ENCODE peak calls at places on chromosomes 4 and X, in seven cellular contexts. C is K562, S is HepG2, O is HCT116, Y is SK-N-SH, I is H1, T is GM12878. M is an unnamed sample.

GRCh38 chrX:153301746-153302145 is 19.8 kb downstream of the PNMA6F start:
- DNase-seq in C (no peak), S (no peak), O (no peak), Y (no peak), I (no peak), T (no peak), M (no peak)

GRCh38 chr4:61443813-61444510 is 243.8 kb downstream of the ADGRL3 start:
- DNase-seq in C (no peak), S (peak), O (no peak), Y (no peak), I (no peak), T (no peak), M (no peak)

GRCh38 chrX:4668802-4669536 is 955.5 kb upstream of the PRKX start:
- DNase-seq in C (no peak), S (no peak), O (no peak), Y (no peak), I (no peak), T (no peak), M (no peak)

GRCh38 chr4:24741915-24742314 is 53.5 kb upstream of the SOD3 start:
- DNase-seq in C (no peak), S (no peak), O (no peak), Y (no peak), I (no peak), T (no peak), M (no peak)

GRCh38 chr4:32472918-32473317 is 1752.7 kb downstream of the PCDH7 start:
- DNase-seq in C (no peak), S (no peak), O (no peak), Y (no peak), I (no peak), T (no peak), M (no peak)

GRCh38 chr4:146134761-146135160 is 40.8 kb upstream of the LSM6 start:
- DNase-seq in C (no peak), S (no peak), O (no peak), Y (peak), I (no peak), T (no peak), M (peak)

GRCh38 chrX:45428816-45429215 is 228.1 kb upstream of the DIPK2B start:
- DNase-seq in C (no peak), S (no peak), O (no peak), Y (no peak), I (no peak), T (no peak), M (no peak)

GRCh38 chr4:172736046-172736445 is 432.6 kb upstream of the GALNT7 start:
- DNase-seq in C (no peak), S (no peak), O (no peak), Y (no peak), I (no peak), T (no peak), M (no peak)

GRCh38 chr4:182869697-182870096 is 47.5 kb downstream of the DCTD start:
- DNase-seq in C (no peak), S (no peak), O (no peak), Y (no peak), I (no peak), T (no peak), M (no peak)

GRCh38 chrX:38799995-38800394 is 1.3 kb upstream of the MID1IP1 start:
- DNase-seq in C (peak), S (peak), O (no peak), Y (no peak), I (no peak), T (no peak), M (no peak)

GRCh38 chrX:105098812-105099211 is 121.7 kb downstream of the TEX13A start:
- DNase-seq in C (no peak), S (peak), O (no peak), Y (no peak), I (no peak), T (no peak), M (peak)

GRCh38 chr4:130178106-130178505 is 1082.2 kb downstream of the C4orf33 start:
- DNase-seq in C (no peak), S (no peak), O (no peak), Y (no peak), I (no peak), T (no peak), M (no peak)

GRCh38 chrX:55057691-55058249 is 17.1 kb upstream of the PAGE2B start:
- DNase-seq in C (peak), S (peak), O (peak), Y (peak), I (peak), T (no peak), M (peak)

GRCh38 chr4:66609014-66609413 is 936.3 kb downstream of the CENPC start:
- DNase-seq in C (no peak), S (no peak), O (no peak), Y (no peak), I (no peak), T (no peak), M (no peak)

GRCh38 chr4:147117400-147117799 is 171.7 kb upstream of the TTC29 start:
- DNase-seq in C (no peak), S (no peak), O (no peak), Y (no peak), I (no peak), T (no peak), M (peak)

GRCh38 chrX:153075366-153075765 is 3.1 kb downstream of the PNMA6A start:
- DNase-seq in C (no peak), S (no peak), O (no peak), Y (no peak), I (no peak), T (no peak), M (no peak)

GRCh38 chrX:1306909-1307625 is 29.5 kb upstream of the IL3RA start:
- DNase-seq in C (no peak), S (no peak), O (no peak), Y (no peak), I (no peak), T (no peak), M (no peak)

GRCh38 chrX:15737957-15738685 is at the start of gene CA5B:
- DNase-seq in C (peak), S (no peak), O (peak), Y (peak), I (peak), T (peak), M (peak)

GRCh38 chrX:56066016-56066415 is 166.1 kb upstream of the KLF8 start:
- DNase-seq in C (no peak), S (no peak), O (no peak), Y (no peak), I (no peak), T (peak), M (no peak)

GRCh38 chr4:53852343-53852742 is 212.1 kb downstream of the CHIC2 start:
- DNase-seq in C (no peak), S (no peak), O (no peak), Y (no peak), I (no peak), T (no peak), M (no peak)

GRCh38 chrX:574830-575229 is 55.8 kb upstream of the SHOX start:
- DNase-seq in C (no peak), S (no peak), O (no peak), Y (no peak), I (peak), T (no peak), M (no peak)

GRCh38 chr4:145177906-145178538 is 2.4 kb downstream of the OTUD4 start:
- DNase-seq in C (peak), S (peak), O (no peak), Y (no peak), I (no peak), T (no peak), M (no peak)

GRCh38 chr4:82865592-82865991 is 25.4 kb downstream of the SEC31A start:
- DNase-seq in C (no peak), S (peak), O (no peak), Y (no peak), I (no peak), T (no peak), M (no peak)

GRCh38 chrX:97907791-97908190 is 1024.1 kb downstream of the RPA4 start:
- DNase-seq in C (no peak), S (no peak), O (no peak), Y (no peak), I (no peak), T (no peak), M (no peak)

GRCh38 chr4:87219648-87220093 is 747 bp downstream of the KLHL8 start:
- DNase-seq in C (peak), S (peak), O (no peak), Y (no peak), I (no peak), T (no peak), M (no peak)

GRCh38 chr4:182496392-182496791 is 253.2 kb downstream of the TENM3 start:
- DNase-seq in C (no peak), S (no peak), O (no peak), Y (no peak), I (no peak), T (no peak), M (no peak)

GRCh38 chrX:32447640-32448039 is 763.7 kb downstream of the DMD start:
- DNase-seq in C (no peak), S (no peak), O (no peak), Y (no peak), I (no peak), T (no peak), M (no peak)

DNA sequence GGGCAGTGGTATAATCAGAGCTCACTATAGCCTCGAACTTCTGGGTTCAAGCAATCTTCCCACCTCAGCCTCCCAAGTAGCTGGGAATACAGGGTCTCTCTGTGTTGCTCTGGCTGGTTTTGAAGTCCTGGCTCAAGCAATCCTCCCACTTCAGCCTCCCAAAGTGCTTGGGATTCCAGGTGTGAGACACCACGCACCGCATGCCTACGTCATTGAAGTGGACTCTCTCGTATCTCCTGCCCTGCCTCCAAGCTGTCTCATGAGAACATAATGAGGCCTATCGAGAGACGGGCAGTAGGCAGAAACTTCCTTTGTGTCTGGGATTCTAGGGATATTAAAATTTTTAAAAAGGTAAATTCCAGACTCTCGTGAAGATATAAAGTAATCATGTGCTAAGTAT is 65.0 kb upstream of the NLGN4X start:
- DNase-seq in C (no peak), S (no peak), O (no peak), Y (no peak), I (no peak), T (no peak), M (no peak)
- TF ChIP-seq JUND in C (no peak), S (no peak), O (no peak), Y (no peak), I (no peak), T (no peak), M (no peak)

DNA sequence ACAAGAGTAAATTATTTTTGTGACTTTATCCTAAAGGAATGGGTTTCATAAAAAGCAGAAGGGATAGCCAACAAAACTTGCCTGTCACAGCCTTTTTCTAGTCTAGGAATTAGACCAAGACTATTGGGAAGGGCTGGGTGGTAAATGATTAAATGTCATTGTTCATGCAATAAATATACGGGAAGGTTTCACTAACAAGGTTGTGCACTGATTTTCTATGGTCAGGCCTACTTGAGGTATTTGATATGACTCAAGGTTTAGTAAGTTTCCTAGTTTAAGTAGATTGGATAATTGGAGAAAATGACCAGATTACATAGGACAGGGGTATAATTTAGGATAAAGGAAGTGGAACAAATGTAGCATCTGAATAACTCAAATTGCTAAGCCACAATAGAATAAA is 249.1 kb upstream of the BMP3 start:
- DNase-seq in C (no peak), S (no peak), O (no peak), Y (no peak), I (no peak), T (no peak), M (no peak)
- TF ChIP-seq JUND in C (no peak), S (no peak), O (no peak), Y (no peak), I (no peak), T (no peak), M (no peak)

DNA sequence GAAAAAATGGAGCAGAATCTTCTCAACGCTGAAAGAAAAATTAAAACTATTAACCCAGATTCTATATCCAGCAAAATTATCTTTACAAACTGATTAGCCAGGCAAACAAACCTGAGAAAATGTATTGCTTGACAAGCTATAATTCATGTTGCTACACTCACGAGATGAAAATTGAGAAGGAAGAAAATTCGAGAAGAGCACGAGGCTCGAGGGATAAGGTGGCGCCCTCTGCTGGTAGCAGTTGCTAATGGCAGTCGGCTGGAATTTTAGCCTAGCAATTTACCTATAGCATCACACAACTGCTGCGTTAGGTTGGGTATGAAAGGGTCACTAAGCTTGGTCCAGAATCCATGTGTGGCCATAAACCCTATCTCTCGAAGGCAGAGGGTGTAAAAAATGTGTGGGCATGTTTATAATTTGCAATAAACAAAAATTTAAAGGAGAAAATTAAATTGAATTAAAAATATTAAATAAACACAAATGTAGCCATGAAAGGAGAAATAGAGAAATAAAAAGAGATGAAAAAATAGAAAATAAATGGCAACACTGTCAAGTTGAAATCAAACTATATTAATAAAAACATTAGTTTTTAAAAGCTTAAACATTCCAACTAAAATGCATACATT is 126.6 kb downstream of the PPP4R3C start:
- DNase-seq in C (peak), S (peak), O (peak), Y (peak), I (peak), T (no peak), M (peak)
- TF ChIP-seq JUND in C (no peak), S (no peak), O (no peak), Y (no peak), I (no peak), T (no peak), M (no peak)

GRCh38 chr4:42282081-42282901 is 115.0 kb upstream of the SHISA3 start:
- DNase-seq in C (peak), S (peak), O (peak), Y (peak), I (peak), T (peak), M (peak)
- TF ChIP-seq JUND in C (no peak), S (no peak), O (no peak), Y (no peak), I (no peak), T (no peak), M (no peak)

DNA sequence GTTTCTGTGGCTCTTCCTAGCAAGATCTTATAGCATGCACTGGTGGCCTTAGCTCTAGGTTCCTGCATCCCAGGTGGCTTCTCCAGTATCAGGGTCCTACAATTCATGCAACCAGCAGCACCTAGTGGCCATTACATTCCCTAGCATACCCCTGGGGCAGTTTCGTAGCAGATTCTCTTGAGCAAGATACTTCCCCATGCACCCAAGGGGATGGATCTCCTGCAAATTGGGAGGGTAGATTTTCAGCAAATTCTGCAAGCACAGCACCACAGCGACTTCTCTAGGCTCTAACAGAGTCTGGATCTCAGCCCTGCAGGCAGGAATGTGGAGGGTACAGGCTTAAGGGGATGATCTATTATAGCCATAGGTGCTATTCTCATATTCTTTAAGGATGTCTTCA is 13.1 kb upstream of the SLC9B1 start:
- DNase-seq in C (peak), S (peak), O (peak), Y (peak), I (no peak), T (no peak), M (no peak)
- TF ChIP-seq JUND in C (no peak), S (no peak), O (no peak), Y (no peak), I (no peak), T (no peak), M (no peak)

GRCh38 chr4:152045781-152046571 is 285.2 kb upstream of the GATB start:
- DNase-seq in C (peak), S (peak), O (peak), Y (no peak), I (peak), T (no peak), M (peak)
- TF ChIP-seq JUND in C (no peak), S (no peak), O (no peak), Y (no peak), I (no peak), T (no peak), M (no peak)

GRCh38 chr4:7024336-7024890 is 18.8 kb upstream of the TADA2B start:
- DNase-seq in C (no peak), S (no peak), O (no peak), Y (no peak), I (no peak), T (no peak), M (no peak)

GRCh38 chr4:7023486-7023885 is 19.7 kb upstream of the TADA2B start:
- DNase-seq in C (no peak), S (no peak), O (no peak), Y (no peak), I (no peak), T (no peak), M (no peak)

GRCh38 chr4:7025040-7025602 is 18.1 kb upstream of the TADA2B start:
- DNase-seq in C (no peak), S (no peak), O (no peak), Y (no peak), I (no peak), T (no peak), M (no peak)

GRCh38 chr4:7021930-7022658 is 21.1 kb upstream of the TADA2B start:
- DNase-seq in C (no peak), S (no peak), O (no peak), Y (no peak), I (no peak), T (no peak), M (no peak)

GRCh38 chr4:7023901-7024300 is 19.3 kb upstream of the TADA2B start:
- DNase-seq in C (no peak), S (no peak), O (no peak), Y (no peak), I (no peak), T (no peak), M (no peak)
- TF ChIP-seq JUND in C (no peak), S (no peak), O (no peak), Y (no peak), I (no peak), T (no peak), M (no peak)

GRCh38 chr4:6352031-6352763 is 82.5 kb downstream of the WFS1 start:
- DNase-seq in C (no peak), S (no peak), O (no peak), Y (no peak), I (no peak), T (no peak), M (no peak)
- TF ChIP-seq JUND in C (no peak), S (no peak), O (no peak), Y (no peak), I (no peak), T (no peak), M (no peak)

GRCh38 chr4:2731907-2732314 is 24.2 kb downstream of the TNIP2 start:
- DNase-seq in C (no peak), S (no peak), O (no peak), Y (no peak), I (no peak), T (no peak), M (no peak)
- TF ChIP-seq JUND in C (no peak), S (no peak), O (no peak), Y (no peak), I (no peak), T (no peak), M (no peak)

M was measured in T47D.